ENCODE peak calls at places on chromosomes 1 and 21, in five cellular contexts. W is K562, T is A549, H is HepG2, M is GM12878. U is an unnamed sample.

GRCh38 chr1:160177231-160177630 is 13.1 kb upstream of the CASQ1 start:
- DNase-seq in M (no peak), T (no peak), W (no peak), H (no peak), U (no peak)

GRCh38 chr1:196400478-196401453 is 207.5 kb downstream of the KCNT2 start:
- DNase-seq in M (no peak), T (no peak), W (no peak), H (peak; percentile 83), U (peak; percentile 93)

GRCh38 chr21:27425172-27425571 is 458.3 kb upstream of the ADAMTS5 start:
- DNase-seq in H (no peak), M (no peak), T (no peak), W (no peak), U (no peak)

GRCh38 chr1:226625326-226625725 is 76.8 kb downstream of the STUM start:
- DNase-seq in H (no peak), M (no peak), T (no peak), W (no peak), U (no peak)

GRCh38 chr1:192980856-192981255 is 78.3 kb downstream of the UCHL5 start:
- DNase-seq in M (no peak), H (no peak), W (no peak), T (no peak), U (no peak)

GRCh38 chr1:35097224-35097623 is 18.0 kb downstream of the ZMYM1 start:
- DNase-seq in M (no peak), T (no peak), H (no peak), W (no peak), U (peak; percentile 60)

GRCh38 chr1:185894806-185895205 is 160.6 kb downstream of the HMCN1 start:
- DNase-seq in M (no peak), T (no peak), H (no peak), W (no peak), U (peak; percentile 49)

GRCh38 chr1:85607126-85607912 is 26.8 kb downstream of the CCN1 start:
- DNase-seq in W (no peak), M (no peak), T (peak; percentile 92), H (peak; percentile 85), U (peak; percentile 91)

GRCh38 chr1:2132222-2133038 is 62.1 kb downstream of the FAAP20 start:
- DNase-seq in M (no peak), H (peak; percentile 26), W (peak; percentile 81), T (peak; percentile 14), U (peak; percentile 8)

GRCh38 chr1:32972814-32973428 is 8.3 kb upstream of the RNF19B start:
- DNase-seq in H (no peak), W (no peak), M (no peak), T (no peak), U (peak; percentile 88)

DNA sequence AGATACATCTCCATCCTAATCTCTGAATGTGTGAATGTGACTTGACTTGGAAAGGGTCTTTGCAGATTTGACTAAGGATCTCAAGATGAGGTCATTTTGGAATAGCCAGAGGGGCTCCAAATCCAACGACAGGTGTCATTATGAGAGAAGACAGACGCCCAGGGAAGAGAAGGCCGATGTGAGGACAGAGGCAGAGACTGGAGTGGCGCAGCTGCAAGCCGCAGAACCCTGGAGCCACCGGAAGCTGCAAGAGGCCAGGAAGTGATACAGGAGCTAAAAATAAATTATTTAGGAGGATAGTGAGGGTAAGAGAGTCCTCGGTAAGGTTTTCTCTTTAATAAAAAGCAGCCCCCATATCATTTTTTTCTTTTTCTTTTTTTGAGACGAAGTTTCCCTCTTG is 9.7 kb upstream of the AADACL4 start:
- DNase-seq in H (no peak), W (no peak), M (no peak), T (no peak), U (no peak)
- H3K4me2 ChIP-seq in H (no peak overlapping the region), W (no peak overlapping the region), M (no peak overlapping the region), T (no peak overlapping the region), U (no peak overlapping the region)

GRCh38 chr1:244861683-244862082 is 2.7 kb downstream of the HNRNPU start:
- DNase-seq in T (no peak), M (no peak), H (no peak), W (peak; percentile 41), U (peak; percentile 18)

GRCh38 chr1:244862354-244862698 is 2.0 kb downstream of the HNRNPU start:
- DNase-seq in H (no peak), T (peak; percentile 38), M (no peak), W (peak; percentile 56), U (no peak)

GRCh38 chr1:244864253-244865027 is at the start of gene HNRNPU:
- DNase-seq in T (peak; percentile 98), W (peak; percentile 99), H (peak; percentile 89), M (peak; percentile 81), U (peak; percentile 98)

GRCh38 chr1:244863491-244864252 is 671 bp downstream of the HNRNPU start:
- DNase-seq in T (no peak), W (no peak), H (no peak), M (no peak), U (no peak)

DNA sequence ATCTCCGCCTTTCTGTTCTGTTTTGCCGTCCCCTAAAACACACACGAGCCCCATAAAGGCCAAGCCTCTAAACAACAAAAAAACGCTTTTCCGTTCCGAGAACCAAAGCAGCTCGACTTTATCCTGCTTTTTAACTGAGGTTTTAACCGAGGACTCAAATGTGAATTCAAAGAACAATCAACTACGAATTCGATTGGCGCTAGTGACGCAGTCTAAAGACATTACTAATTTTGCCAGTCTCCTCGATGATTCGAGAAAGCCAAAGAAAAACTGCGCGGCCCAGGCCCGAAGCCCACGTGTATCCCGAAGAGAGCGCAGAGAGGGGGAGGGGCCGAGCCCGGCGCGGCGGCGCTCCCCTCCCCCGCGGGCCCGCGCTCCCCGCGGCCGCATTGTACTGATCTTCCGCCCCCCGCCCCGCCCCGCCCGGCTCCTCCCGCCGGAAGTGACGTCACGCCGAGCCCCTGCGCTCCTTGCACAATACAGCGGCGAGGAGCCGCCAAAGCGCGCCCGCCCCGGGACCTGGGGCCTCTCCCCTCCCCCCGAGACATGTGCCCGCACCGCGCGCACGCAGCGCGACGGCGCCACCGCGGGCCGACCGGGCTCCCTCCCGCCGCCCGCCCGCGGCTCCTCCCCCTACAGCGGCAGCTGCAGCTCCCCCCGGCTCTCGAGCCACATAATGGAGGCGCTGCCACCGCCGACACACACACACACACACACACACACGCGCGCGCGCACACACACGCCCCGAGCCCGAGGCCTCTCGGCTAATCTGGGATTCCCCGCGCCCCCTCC is 1.4 kb downstream of the HNRNPU start:
- DNase-seq in M (peak; percentile 45), H (peak; percentile 89), T (peak; percentile 96), W (peak; percentile 99), U (peak; percentile 93)
- TF ChIP-seq MYC in M (no peak), H (peak; percentile 90), T (peak; percentile 97), W (peak; percentile 99), U (peak; percentile 54)

DNA sequence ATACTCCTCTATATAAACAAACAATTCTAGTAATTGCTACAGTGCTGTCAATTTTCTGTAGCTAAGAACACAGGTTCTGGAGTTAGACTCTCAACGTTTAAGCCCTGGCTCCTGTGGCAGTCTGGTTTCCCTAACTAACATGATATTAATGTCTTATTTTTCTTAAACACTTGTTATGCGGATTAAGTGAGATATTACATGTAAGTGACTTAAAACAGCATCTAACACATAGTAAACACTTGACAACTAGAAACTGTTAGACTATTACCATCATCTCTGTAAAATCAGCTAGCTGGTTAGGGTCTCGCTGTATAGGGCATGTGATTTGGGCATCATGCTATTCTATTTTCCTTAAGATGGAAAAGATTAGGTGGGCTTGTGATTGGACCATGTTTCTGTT is 2.3 kb downstream of the VANGL1 start:
- DNase-seq in H (no peak), T (no peak), M (no peak), W (no peak), U (no peak)
- H3K4me2 ChIP-seq in H (peak overlapping the region; percentile 74), T (peak overlapping the region; percentile 96), M (no peak overlapping the region), W (no peak overlapping the region), U (no peak overlapping the region)

GRCh38 chr1:230681599-230681998 is 32.3 kb downstream of the AGT start:
- DNase-seq in W (peak; percentile 83), M (no peak), H (peak; percentile 77), T (peak; percentile 41), U (peak; percentile 58)
- TF ChIP-seq MYC in W (no peak), M (no peak), H (no peak), T (no peak), U (no peak)

GRCh38 chr1:230381564-230381963 is 44.6 kb downstream of the PGBD5 start:
- DNase-seq in M (no peak), W (no peak), T (no peak), H (no peak), U (no peak)

GRCh38 chr1:230381049-230381467 is 45.1 kb downstream of the PGBD5 start:
- DNase-seq in W (no peak), T (no peak), H (peak; percentile 35), M (no peak), U (no peak)

GRCh38 chr1:230383425-230383824 is 42.7 kb downstream of the PGBD5 start:
- DNase-seq in T (no peak), W (no peak), M (no peak), H (no peak), U (no peak)

GRCh38 chr1:230379928-230380327 is 46.2 kb downstream of the PGBD5 start:
- DNase-seq in M (no peak), W (no peak), H (no peak), T (no peak), U (no peak)

GRCh38 chr1:230382060-230382491 is 44.1 kb downstream of the PGBD5 start:
- DNase-seq in T (peak; percentile 16), W (no peak), M (no peak), H (peak; percentile 43), U (no peak)
- H3K4me2 ChIP-seq in T (peak overlapping the region; percentile 4), W (no peak overlapping the region), M (no peak overlapping the region), H (peak overlapping the region; percentile 14), U (no peak overlapping the region)

GRCh38 chr1:100606438-100606837 is 68.5 kb downstream of the GPR88 start:
- DNase-seq in T (peak; percentile 54), W (peak; percentile 14), H (no peak), M (no peak), U (peak; percentile 78)
- TF ChIP-seq MYC in T (no peak), W (no peak), H (no peak), M (no peak), U (no peak)

DNA sequence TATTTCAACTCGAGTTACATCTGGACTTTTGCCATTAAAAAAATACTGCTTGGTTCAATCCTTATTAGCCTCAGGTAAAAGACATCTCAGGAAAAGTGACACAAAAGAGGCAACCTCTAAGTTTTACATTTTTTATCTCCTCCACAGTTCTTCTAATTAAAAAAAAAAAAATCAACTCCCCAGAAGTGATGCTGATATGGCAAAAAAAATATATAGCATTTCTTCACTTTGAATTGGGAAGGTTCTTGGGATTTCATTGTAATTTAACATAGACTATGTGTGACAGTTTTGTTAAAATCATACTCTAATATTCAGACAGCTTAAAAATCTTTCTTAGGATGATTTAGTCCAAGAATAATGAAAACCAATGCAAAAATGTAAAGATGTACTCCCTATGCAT is 87.9 kb downstream of the LRRC8C start:
- DNase-seq in M (no peak), T (no peak), H (no peak), W (no peak), U (no peak)
- H3K4me2 ChIP-seq in M (peak overlapping the region; percentile 22), T (no peak overlapping the region), H (no peak overlapping the region), W (no peak overlapping the region), U (peak overlapping the region; percentile 93)

DNA sequence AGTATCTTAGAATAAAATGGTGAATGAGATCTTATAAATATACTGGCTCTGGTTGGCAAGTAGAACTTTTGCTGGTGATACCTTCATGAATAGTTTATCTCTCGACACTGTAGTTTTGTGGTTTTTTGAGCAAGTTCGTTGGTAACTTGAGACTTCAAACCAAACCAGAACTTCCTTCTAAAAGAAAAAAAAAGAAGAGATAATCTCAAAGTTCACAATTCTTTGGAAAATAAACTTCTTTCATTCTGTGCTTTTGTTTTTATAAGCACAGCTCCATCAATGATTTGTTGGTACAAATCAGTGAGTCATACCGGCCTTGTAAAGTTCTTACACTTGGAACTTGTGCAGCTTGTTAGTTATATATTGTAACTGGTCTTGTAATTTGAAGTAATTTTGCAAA is 2.3 kb downstream of the HIPK1 start:
- DNase-seq in W (peak; percentile 48), H (peak; percentile 24), T (no peak), M (no peak), U (peak; percentile 66)
- TF ChIP-seq MYC in W (no peak), H (no peak), T (no peak), M (no peak), U (no peak)